ENCODE peak calls at places on chromosome 15, in four cellular contexts. V is HFF-Myc, E is cardiac fibroblast, P is ovary. S is an unnamed sample.

GRCh38 chr15:82828064-82828463 is 18.6 kb downstream of the WHAMM start:
- DNase-seq in V (no peak), E (no peak), P (no peak), S (no peak)

GRCh38 chr15:47949815-47950214 is 171.0 kb upstream of the SLC24A5 start:
- DNase-seq in V (no peak), E (no peak), P (no peak), S (no peak)

GRCh38 chr15:65414841-65415621 is 7.7 kb downstream of the IGDCC4 start:
- DNase-seq in V (no peak), E (peak; percentile 35), P (peak; percentile 66), S (no peak)

GRCh38 chr15:77414781-77415442 is 5.0 kb downstream of the PEAK1 start:
- DNase-seq in V (no peak), E (no peak), P (no peak), S (no peak)

GRCh38 chr15:85704720-85705119 is 90.0 kb downstream of the KLHL25 start:
- DNase-seq in V (no peak), E (peak; percentile 64), P (no peak), S (peak; percentile 52)

GRCh38 chr15:96716100-96716499 is 385.6 kb downstream of the NR2F2 start:
- DNase-seq in V (no peak), E (no peak), P (no peak), S (no peak)

GRCh38 chr15:25176991-25177954 is 222.5 kb downstream of the SNRPN start:
- DNase-seq in V (no peak), E (no peak), P (peak; percentile 16), S (no peak)

GRCh38 chr15:40308844-40309189 is 1.1 kb upstream of the PLCB2 start:
- DNase-seq in V (no peak), E (no peak), P (no peak), S (no peak)

GRCh38 chr15:53976844-53977392 is 1.3 kb upstream of the UNC13C start:
- DNase-seq in V (no peak), E (no peak), P (no peak), S (no peak)

GRCh38 chr15:31442203-31443090 is 115.8 kb downstream of the KLF13 start:
- DNase-seq in V (peak; percentile 48), E (peak; percentile 83), P (no peak), S (peak; percentile 97)

GRCh38 chr15:71735013-71735757 is 75.2 kb upstream of the NR2E3 start:
- DNase-seq in V (no peak), E (no peak), P (no peak), S (no peak)

DNA sequence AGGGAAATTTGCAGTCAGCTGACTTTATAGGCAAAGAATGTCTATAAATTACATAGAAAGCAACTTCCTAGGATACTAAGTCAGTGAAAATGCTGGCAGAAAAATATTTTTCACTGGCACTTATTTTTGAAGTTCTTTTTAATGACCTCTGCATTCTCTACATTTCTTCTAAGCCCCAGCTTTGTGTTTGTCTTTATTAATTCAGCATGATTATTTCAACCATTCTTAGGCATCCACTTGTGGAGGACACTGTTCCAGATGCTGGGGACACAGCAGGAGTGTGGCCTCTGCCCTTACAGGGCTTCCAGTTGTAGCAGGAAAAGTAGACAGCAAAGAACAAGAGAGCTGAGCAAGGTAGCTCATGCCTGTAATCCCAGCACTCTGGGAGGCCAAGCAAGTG is 15.0 kb downstream of the LRRK1 start:
- DNase-seq in V (no peak), E (no peak), P (no peak), S (no peak)
- TF ChIP-seq CTCF in V (no peak), E (no peak), P (no peak), S (no peak)

DNA sequence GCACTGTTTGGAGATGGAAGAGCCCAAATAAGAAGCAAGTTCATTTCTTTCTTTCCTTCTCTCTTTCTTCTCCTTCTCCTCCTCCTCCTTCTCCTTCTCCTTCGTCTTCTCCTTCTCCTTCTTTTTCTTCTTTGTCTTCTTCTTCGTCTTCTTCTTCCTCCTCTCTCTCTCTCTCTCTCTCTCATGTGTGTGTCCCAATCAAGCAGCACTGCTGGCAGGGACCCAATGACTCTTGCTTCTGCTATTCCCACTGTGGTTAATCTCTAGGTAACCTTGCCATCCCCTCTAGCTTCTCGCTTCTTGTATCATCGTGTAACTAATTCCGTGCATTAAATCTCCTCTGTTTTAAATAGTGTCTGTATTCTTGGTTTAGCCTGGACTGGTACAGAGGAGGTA is 26.1 kb upstream of the ZNF280D start:
- DNase-seq in V (peak; percentile 83), E (peak; percentile 88), P (no peak), S (peak; percentile 59)
- TF ChIP-seq CTCF in V (no peak), E (no peak), P (no peak), S (no peak)

DNA sequence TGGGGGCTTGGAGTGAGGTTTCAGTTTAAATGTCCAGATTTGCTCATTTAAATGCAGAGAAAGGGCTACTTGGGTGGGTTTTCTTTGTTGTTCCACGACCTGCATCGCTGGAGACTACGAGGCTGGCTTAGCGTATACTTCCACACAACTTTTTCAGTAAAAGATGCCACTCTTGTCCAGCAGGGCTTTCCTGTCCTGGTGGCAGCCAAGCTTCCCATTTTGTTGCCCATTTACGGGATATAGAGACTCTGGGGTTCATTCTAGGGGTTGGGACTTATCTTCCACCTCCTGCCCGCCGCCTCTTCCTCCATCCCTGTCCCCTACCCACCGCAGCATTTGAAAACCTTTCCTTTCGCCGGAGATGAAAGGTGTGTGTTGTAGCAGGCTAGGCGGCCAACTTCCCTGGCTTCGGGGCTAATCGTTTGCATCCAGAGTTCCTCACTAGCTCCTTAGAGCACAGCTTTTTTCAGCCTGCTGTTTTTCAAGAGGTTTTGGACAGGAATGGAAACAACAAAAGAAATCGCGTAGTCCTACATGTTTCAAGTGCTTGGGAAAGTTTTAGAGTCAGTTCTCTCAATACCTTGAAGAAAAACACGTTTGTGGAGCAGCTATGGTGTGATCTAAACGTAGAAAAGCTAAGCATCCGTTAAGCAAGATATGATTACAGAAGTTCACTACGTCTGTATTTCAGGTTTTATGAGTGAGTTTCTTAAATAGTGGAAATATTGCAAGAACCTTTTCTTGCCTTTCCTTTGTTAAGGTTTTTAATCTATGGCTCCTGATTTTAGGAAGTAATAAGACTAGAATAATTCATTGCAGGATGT is 843 bp downstream of the CHRNA5 start:
- DNase-seq in V (peak; percentile 2), E (peak; percentile 13), P (no peak), S (no peak)
- TF ChIP-seq CTCF in V (no peak), E (peak; percentile 8), P (no peak), S (peak; percentile 26)

GRCh38 chr15:63858448-63858847 is 24.7 kb upstream of the HERC1 start:
- DNase-seq in V (no peak), E (no peak), P (no peak), S (no peak)
- TF ChIP-seq CTCF in V (no peak), E (no peak), P (no peak), S (no peak)

S was measured in BJ.